ENCODE peak calls at places on chromosomes 11 and 22, in five cellular contexts. Y, N, B, W and L are unnamed samples.

GRCh38 chr11:32391965-32392553 is 43.3 kb downstream of the WT1 start:
- DNase-seq in W (no peak), Y (peak; percentile 41), B (no peak), N (no peak), L (no peak)

GRCh38 chr11:64755681-64756361 is 4.0 kb downstream of the PYGM start:
- DNase-seq in N (no peak), Y (no peak), B (no peak), W (no peak), L (no peak)

GRCh38 chr11:64839887-64840782 is 4.3 kb downstream of the CDC42BPG start:
- DNase-seq in B (no peak), N (no peak), Y (no peak), W (no peak), L (no peak)

GRCh38 chr11:110086892-110087309 is 6.3 kb upstream of the ZC3H12C start:
- DNase-seq in Y (no peak), W (no peak), N (no peak), B (no peak), L (no peak)

GRCh38 chr11:35357893-35358292 is 61.5 kb downstream of the SLC1A2 start:
- DNase-seq in B (no peak), Y (no peak), W (no peak), N (no peak), L (no peak)

GRCh38 chr11:12746593-12747097 is 72.4 kb downstream of the TEAD1 start:
- DNase-seq in W (peak; percentile 96), B (peak; percentile 91), N (peak; percentile 96), Y (peak; percentile 91), L (peak; percentile 79)

GRCh38 chr11:70145025-70145529 is 58.0 kb upstream of the FADD start:
- DNase-seq in B (no peak), Y (no peak), N (no peak), W (no peak), L (no peak)

GRCh38 chr22:35533365-35534029 is 7.1 kb upstream of the RASD2 start:
- DNase-seq in Y (no peak), N (no peak), B (no peak), W (no peak), L (no peak)

GRCh38 chr22:17931400-17931825 is 92.9 kb downstream of the MICAL3 start:
- DNase-seq in Y (no peak), N (no peak), B (no peak), W (no peak), L (no peak)